ENCODE peak calls at places on chromosomes 11 and 22, in five cellular contexts. T is GM12891, H is heart left ventricle, W is Peyer's patch, R is HCT116. P is an unnamed sample.

GRCh38 chr22:49515486-49515885 is 312.2 kb downstream of the BRD1 start:
- DNase-seq in H (no peak), R (no peak), T (no peak), W (no peak), P (no peak)

GRCh38 chr11:134783219-134783618 is 371.2 kb upstream of the B3GAT1 start:
- DNase-seq in R (no peak), W (no peak), T (no peak), H (no peak), P (no peak)

GRCh38 chr22:41910599-41911291 is 4.1 kb downstream of the SHISA8 start:
- DNase-seq in T (no peak), R (no peak), H (peak; percentile 50), W (no peak), P (no peak)

GRCh38 chr11:11265320-11265719 is 87.7 kb downstream of the CSNK2A3 start:
- DNase-seq in R (no peak), H (no peak), W (no peak), T (no peak), P (no peak)

GRCh38 chr22:23784215-23784732 is 2.5 kb upstream of the SMARCB1 start:
- DNase-seq in R (no peak), T (no peak), W (no peak), H (no peak), P (no peak)

GRCh38 chr22:28129319-28129962 is 210.4 kb upstream of the PITPNB start:
- DNase-seq in W (no peak), H (no peak), T (no peak), R (no peak), P (no peak)

GRCh38 chr11:10742460-10743208 is 8.4 kb upstream of the CTR9 start:
- DNase-seq in T (no peak), W (peak; percentile 50), H (no peak), R (no peak), P (no peak)

GRCh38 chr22:47740109-47740805 is 977.8 kb downstream of the TBC1D22A start:
- DNase-seq in R (no peak), W (no peak), T (no peak), H (no peak), P (no peak)

GRCh38 chr11:8268530-8269461 is 5.1 kb upstream of the LMO1 start:
- DNase-seq in T (no peak), W (no peak), H (no peak), R (no peak), P (no peak)

GRCh38 chr11:106379265-106379664 is 301.8 kb downstream of the AASDHPPT start:
- DNase-seq in R (no peak), H (no peak), T (no peak), W (no peak), P (no peak)

GRCh38 chr11:105903113-105903512 is 118.9 kb downstream of the MSANTD4 start:
- DNase-seq in R (no peak), T (no peak), W (no peak), H (no peak), P (no peak)

GRCh38 chr22:45720875-45721378 is 49.3 kb downstream of the ATXN10 start:
- DNase-seq in T (no peak), H (no peak), R (no peak), W (no peak), P (no peak)

GRCh38 chr11:46668480-46669085 is 31.8 kb downstream of the ARHGAP1 start:
- DNase-seq in W (no peak), H (no peak), R (no peak), T (no peak), P (no peak)

GRCh38 chr11:35541621-35542375 is 16.4 kb upstream of the PAMR1 start:
- DNase-seq in T (no peak), R (no peak), H (peak; percentile 48), W (no peak), P (no peak)

GRCh38 chr22:28923826-28924732 is 40.7 kb downstream of the ZNRF3 start:
- DNase-seq in W (no peak), T (no peak), R (peak; percentile 55), H (no peak), P (no peak)

GRCh38 chr11:82864268-82864667 is 36.0 kb downstream of the PRCP start:
- DNase-seq in W (peak; percentile 26), T (no peak), H (peak; percentile 23), R (peak; percentile 32), P (peak; percentile 50)

GRCh38 chr11:102007567-102008437 is 39.4 kb upstream of the CFAP300 start:
- DNase-seq in H (no peak), W (no peak), R (peak; percentile 57), T (no peak), P (no peak)

GRCh38 chr22:24951942-24952836 is at the start of gene KIAA1671:
- DNase-seq in R (peak; percentile 53), H (peak; percentile 88), T (peak; percentile 96), W (peak; percentile 41), P (peak; percentile 77)

GRCh38 chr22:24953294-24954113 is 988 bp downstream of the KIAA1671 start:
- DNase-seq in R (no peak), T (no peak), W (no peak), H (peak; percentile 60), P (no peak)

GRCh38 chr22:24954856-24955255 is 2.3 kb downstream of the KIAA1671 start:
- DNase-seq in R (no peak), W (no peak), H (no peak), T (no peak), P (no peak)

GRCh38 chr22:24954114-24954463 is 1.6 kb downstream of the KIAA1671 start:
- DNase-seq in H (no peak), R (no peak), W (no peak), T (no peak), P (no peak)

GRCh38 chr22:24952837-24953293 is 349 bp downstream of the KIAA1671 start:
- DNase-seq in T (peak; percentile 30), H (peak; percentile 37), R (peak; percentile 31), W (no peak), P (peak; percentile 70)
- TF ChIP-seq POLR2A in T (no peak), H (no peak), R (no peak), W (no peak), P (no peak)

GRCh38 chr22:39655736-39656285 is 85.3 kb downstream of the CACNA1I start:
- DNase-seq in H (no peak), T (no peak), W (no peak), R (no peak), P (no peak)

GRCh38 chr22:39653787-39654077 is 83.2 kb downstream of the CACNA1I start:
- DNase-seq in R (no peak), H (no peak), T (no peak), W (no peak), P (no peak)

GRCh38 chr22:39656495-39657490 is 86.2 kb downstream of the CACNA1I start:
- DNase-seq in W (no peak), R (no peak), H (no peak), T (no peak), P (no peak)

GRCh38 chr22:39654527-39654926 is 84.0 kb downstream of the CACNA1I start:
- DNase-seq in R (no peak), W (no peak), T (no peak), H (no peak), P (no peak)

DNA sequence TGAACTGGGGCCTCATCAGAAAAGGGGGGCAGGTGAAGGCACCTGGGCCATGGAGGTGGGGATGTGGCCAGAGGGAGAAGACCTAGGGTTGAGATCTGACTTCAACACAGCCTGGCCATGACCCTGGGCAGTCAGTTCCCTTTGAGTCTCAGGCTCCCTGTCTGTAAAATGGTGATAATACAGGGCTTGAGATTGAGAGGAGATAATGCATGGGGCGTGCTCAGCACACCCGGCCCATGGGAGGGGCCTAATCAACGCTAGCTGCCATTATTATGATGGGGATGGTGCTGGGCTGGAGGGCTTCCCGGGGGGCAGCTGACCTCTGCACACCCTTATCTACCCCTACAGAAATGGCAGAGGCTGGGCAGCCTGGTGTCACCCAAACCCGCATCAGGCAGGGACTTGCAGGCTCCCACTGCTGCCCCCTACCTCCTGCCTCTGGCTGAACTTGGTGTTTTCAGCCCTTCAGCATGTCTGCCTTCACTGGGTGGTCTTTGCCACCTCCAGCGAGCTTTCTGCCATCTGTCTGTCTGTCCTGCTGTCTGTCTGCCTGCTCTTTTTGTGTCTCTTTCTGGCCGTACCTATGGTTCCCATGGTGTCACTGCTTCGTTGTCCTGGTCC is 84.5 kb downstream of the CACNA1I start:
- DNase-seq in R (no peak), H (no peak), T (no peak), W (no peak), P (no peak)
- TF ChIP-seq POLR2A in R (no peak), H (no peak), T (no peak), W (no peak), P (no peak)

DNA sequence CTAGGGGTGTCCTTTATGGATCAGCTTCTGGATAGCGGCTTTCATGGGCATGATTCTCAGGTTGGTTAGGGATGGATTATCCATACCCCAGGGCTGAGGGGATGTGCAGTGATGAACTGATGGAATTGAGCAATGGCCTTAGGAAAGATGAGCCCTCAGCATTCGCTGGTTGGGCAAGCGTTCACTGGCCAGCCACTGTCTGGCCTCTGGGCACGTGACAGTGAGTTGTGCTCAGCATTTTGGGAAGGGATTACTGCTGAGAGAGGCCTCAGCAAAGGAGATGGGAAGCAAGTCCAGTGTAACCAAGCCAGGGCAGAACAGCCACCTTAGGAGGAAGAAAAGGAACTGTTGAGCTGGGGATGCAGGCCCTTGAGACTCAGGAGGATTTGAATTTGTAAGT is 17.4 kb downstream of the UBASH3B start:
- DNase-seq in T (no peak), H (no peak), W (no peak), R (no peak), P (no peak)
- TF ChIP-seq POLR2A in T (no peak), H (no peak), W (no peak), R (no peak), P (no peak)

GRCh38 chr22:38177926-38178604 is 3.6 kb downstream of the PLA2G6 start:
- DNase-seq in H (no peak), T (no peak), W (no peak), R (peak; percentile 82), P (peak; percentile 53)
- TF ChIP-seq POLR2A in H (no peak), T (no peak), W (no peak), R (no peak), P (no peak)

GRCh38 chr11:115197433-115197832 is 306.8 kb downstream of the CADM1 start:
- DNase-seq in W (no peak), R (no peak), T (no peak), H (no peak), P (no peak)

GRCh38 chr11:115201121-115201792 is 303.0 kb downstream of the CADM1 start:
- DNase-seq in W (no peak), T (no peak), H (no peak), R (no peak), P (no peak)

GRCh38 chr11:115197031-115197430 is 307.2 kb downstream of the CADM1 start:
- DNase-seq in T (no peak), H (no peak), R (no peak), W (no peak), P (no peak)

GRCh38 chr11:115198301-115198700 is 305.9 kb downstream of the CADM1 start:
- DNase-seq in H (no peak), R (no peak), T (no peak), W (no peak), P (no peak)

GRCh38 chr11:115199501-115199900 is 304.7 kb downstream of the CADM1 start:
- DNase-seq in H (no peak), R (no peak), T (no peak), W (no peak), P (no peak)
- TF ChIP-seq POLR2A in H (no peak), R (no peak), T (no peak), W (no peak), P (no peak)

P was measured in H54.